ENCODE peak calls at places on chromosomes 6 and 20, in five cellular contexts. J, T, Z, S and K are unnamed samples.

GRCh38 chr20:47730744-47731143 is 54.5 kb downstream of the SULF2 start:
- DNase-seq in J (no peak), T (no peak), Z (no peak), S (no peak), K (no peak)

GRCh38 chr20:25496968-25497401 is 88.3 kb downstream of the NINL start:
- DNase-seq in J (no peak), T (no peak), Z (peak; percentile 57), S (peak; percentile 93), K (no peak)

GRCh38 chr20:41135187-41135887 is 2.0 kb upstream of the PLCG1 start:
- DNase-seq in J (peak; percentile 55), T (no peak), Z (no peak), S (peak; percentile 37), K (peak; percentile 44)

GRCh38 chr6:52595796-52596130 is 18.9 kb upstream of the TRAM2 start:
- DNase-seq in J (no peak), T (peak; percentile 15), Z (no peak), S (no peak), K (no peak)

GRCh38 chr20:17747431-17747846 is 47.7 kb downstream of the BANF2 start:
- DNase-seq in J (no peak), T (no peak), Z (no peak), S (peak; percentile 77), K (no peak)

GRCh38 chr6:154380733-154381132 is 24.1 kb upstream of the IPCEF1 start:
- DNase-seq in J (no peak), T (no peak), Z (no peak), S (no peak), K (no peak)

GRCh38 chr6:153131037-153131981 is at the start of gene RGS17:
- DNase-seq in J (no peak), T (peak; percentile 67), Z (peak; percentile 89), S (peak; percentile 55), K (no peak)

GRCh38 chr6:7232351-7232750 is 80.6 kb downstream of the SSR1 start:
- DNase-seq in J (no peak), T (no peak), Z (no peak), S (no peak), K (no peak)

GRCh38 chr20:38520261-38520660 is 47.6 kb downstream of the RALGAPB start:
- DNase-seq in J (no peak), T (no peak), Z (no peak), S (peak; percentile 20), K (no peak)

GRCh38 chr6:163836916-163837660 is 422.6 kb downstream of the QKI start:
- DNase-seq in J (no peak), T (no peak), Z (no peak), S (no peak), K (no peak)

GRCh38 chr20:50731055-50731929 is at the start of gene PARD6B:
- DNase-seq in J (peak; percentile 99), T (peak; percentile 100), Z (peak; percentile 97), S (peak; percentile 100), K (peak; percentile 98)

GRCh38 chr6:111661541-111662041 is 55.9 kb upstream of the TRAF3IP2 start:
- DNase-seq in J (no peak), T (no peak), Z (no peak), S (no peak), K (no peak)

GRCh38 chr6:4041480-4041879 is 37.5 kb downstream of the FAM217A start:
- DNase-seq in J (no peak), T (no peak), Z (no peak), S (no peak), K (no peak)

GRCh38 chr6:159178847-159179246 is 9.6 kb downstream of the FNDC1 start:
- DNase-seq in J (no peak), T (no peak), Z (no peak), S (no peak), K (no peak)

GRCh38 chr20:58140787-58141396 is 87.6 kb downstream of the ANKRD60 start:
- DNase-seq in J (no peak), T (no peak), Z (peak; percentile 9), S (no peak), K (no peak)

GRCh38 chr6:111210074-111210729 is 122.9 kb downstream of the SLC16A10 start:
- DNase-seq in J (no peak), T (peak; percentile 40), Z (no peak), S (peak; percentile 57), K (no peak)

GRCh38 chr6:37308084-37308817 is 45.5 kb upstream of the RNF8 start:
- DNase-seq in J (no peak), T (no peak), Z (no peak), S (no peak), K (no peak)

GRCh38 chr6:159973951-159974350 is 5.1 kb downstream of the IGF2R start:
- DNase-seq in J (no peak), T (no peak), Z (no peak), S (peak; percentile 79), K (no peak)